ENCODE peak calls at places on chromosome 4, in eight cellular contexts. Z is OCI-LY7, A is HCT116, U is mammary epithelial cell, F is astrocyte, Q is H1, E is endodermal cell, O is tibial nerve. H is an unnamed sample.

GRCh38 chr4:64584981-64585557 is 175.8 kb upstream of the TECRL start:
- DNase-seq in Z (peak; percentile 55), A (peak; percentile 3), U (peak; percentile 11), F (peak; percentile 32), Q (no peak), E (peak; percentile 59), O (no peak), H (no peak)

GRCh38 chr4:54587516-54587915 is 70.2 kb upstream of the KIT start:
- DNase-seq in Z (no peak), A (no peak), U (no peak), F (no peak), Q (no peak), E (no peak), O (no peak), H (no peak)

GRCh38 chr4:55910140-55910539 is 38.6 kb upstream of the CEP135 start:
- DNase-seq in Z (no peak), A (no peak), U (peak; percentile 20), F (peak; percentile 26), Q (no peak), E (no peak), O (no peak), H (no peak)

GRCh38 chr4:86730310-86730709 is 118.9 kb downstream of the SLC10A6 start:
- DNase-seq in Z (no peak), A (no peak), U (no peak), F (no peak), Q (peak; percentile 15), E (peak; percentile 65), O (no peak), H (no peak)

GRCh38 chr4:15001248-15001824 is 945 bp upstream of the CPEB2 start:
- DNase-seq in Z (peak; percentile 80), A (no peak), U (peak; percentile 93), F (peak; percentile 90), Q (no peak), E (peak; percentile 82), O (peak; percentile 71), H (peak; percentile 79)

GRCh38 chr4:171464499-171464898 is 348.7 kb upstream of the GALNTL6 start:
- DNase-seq in Z (no peak), A (no peak), U (no peak), F (no peak), Q (no peak), E (no peak), O (no peak), H (no peak)

GRCh38 chr4:115215935-115216334 is 102.5 kb upstream of the NDST4 start:
- DNase-seq in Z (no peak), A (no peak), U (no peak), F (no peak), Q (no peak), E (no peak), O (no peak), H (no peak)

GRCh38 chr4:8540072-8540471 is 40.1 kb upstream of the GPR78 start:
- DNase-seq in Z (no peak), A (no peak), U (no peak), F (no peak), Q (no peak), E (no peak), O (no peak), H (no peak)

GRCh38 chr4:37530451-37530850 is 155.7 kb downstream of the RELL1 start:
- DNase-seq in Z (no peak), A (no peak), U (no peak), F (no peak), Q (no peak), E (no peak), O (no peak), H (no peak)

GRCh38 chr4:123967360-123967759 is 570.8 kb downstream of the SPRY1 start:
- DNase-seq in Z (no peak), A (no peak), U (no peak), F (no peak), Q (no peak), E (no peak), O (no peak), H (no peak)

GRCh38 chr4:79225360-79225759 is 100.5 kb downstream of the NAA11 start:
- DNase-seq in Z (no peak), A (no peak), U (no peak), F (no peak), Q (no peak), E (no peak), O (no peak), H (no peak)

GRCh38 chr4:167230744-167231143 is 3.5 kb downstream of the SPOCK3 start:
- DNase-seq in Z (no peak), A (no peak), U (no peak), F (no peak), Q (no peak), E (no peak), O (no peak), H (no peak)

GRCh38 chr4:128354205-128354821 is 66.7 kb upstream of the PGRMC2 start:
- DNase-seq in Z (no peak), A (no peak), U (peak; percentile 41), F (peak; percentile 96), Q (no peak), E (no peak), O (peak; percentile 18), H (no peak)

GRCh38 chr4:75741027-75741426 is 16.6 kb downstream of the USO1 start:
- DNase-seq in Z (no peak), A (no peak), U (no peak), F (no peak), Q (no peak), E (no peak), O (no peak), H (no peak)

GRCh38 chr4:11904991-11905760 is 476.5 kb upstream of the HS3ST1 start:
- DNase-seq in Z (no peak), A (no peak), U (no peak), F (no peak), Q (no peak), E (no peak), O (no peak), H (no peak)

GRCh38 chr4:186068581-186069402 is at the start of gene TLR3:
- DNase-seq in Z (peak; percentile 28), A (no peak), U (peak; percentile 42), F (peak; percentile 27), Q (no peak), E (no peak), O (no peak), H (no peak)

GRCh38 chr4:55218041-55218440 is 92.6 kb upstream of the KDR start:
- DNase-seq in Z (no peak), A (no peak), U (no peak), F (no peak), Q (no peak), E (no peak), O (no peak), H (no peak)

GRCh38 chr4:176432811-176433540 is 113.2 kb downstream of the SPCS3 start:
- DNase-seq in Z (no peak), A (no peak), U (no peak), F (peak; percentile 51), Q (no peak), E (no peak), O (no peak), H (no peak)

GRCh38 chr4:84799318-84799717 is 167.2 kb downstream of the WDFY3 start:
- DNase-seq in Z (no peak), A (no peak), U (no peak), F (no peak), Q (no peak), E (no peak), O (no peak), H (no peak)

GRCh38 chr4:105154576-105154975 is 7.9 kb downstream of the TET2 start:
- DNase-seq in Z (no peak), A (no peak), U (no peak), F (no peak), Q (no peak), E (peak; percentile 59), O (no peak), H (no peak)

GRCh38 chr4:10034612-10035104 is 13.4 kb upstream of the SLC2A9 start:
- DNase-seq in Z (no peak), A (no peak), U (no peak), F (no peak), Q (no peak), E (no peak), O (no peak), H (no peak)

GRCh38 chr4:87543835-87544461 is 14.8 kb upstream of the SPARCL1 start:
- DNase-seq in Z (no peak), A (peak; percentile 38), U (peak; percentile 49), F (peak; percentile 33), Q (no peak), E (peak; percentile 68), O (peak; percentile 68), H (no peak)

GRCh38 chr4:57191523-57192034 is 81.4 kb upstream of the IGFBP7 start:
- DNase-seq in Z (no peak), A (no peak), U (no peak), F (peak; percentile 17), Q (peak; percentile 49), E (peak; percentile 80), O (no peak), H (no peak)

GRCh38 chr4:169612869-169613859 is 781 bp upstream of the NEK1 start:
- DNase-seq in Z (peak; percentile 82), A (peak; percentile 68), U (peak; percentile 71), F (peak; percentile 71), Q (peak; percentile 41), E (peak; percentile 92), O (peak; percentile 83), H (peak; percentile 60)

GRCh38 chr4:92064574-92064973 is 239.2 kb upstream of the GRID2 start:
- DNase-seq in Z (no peak), A (no peak), U (no peak), F (no peak), Q (no peak), E (no peak), O (no peak), H (no peak)

GRCh38 chr4:167452922-167453321 is 218.6 kb upstream of the SPOCK3 start:
- DNase-seq in Z (no peak), A (no peak), U (no peak), F (no peak), Q (no peak), E (no peak), O (no peak), H (no peak)

GRCh38 chr4:82629238-82630000 is 67.6 kb upstream of the TMEM150C start:
- DNase-seq in Z (no peak), A (no peak), U (peak; percentile 24), F (no peak), Q (no peak), E (no peak), O (no peak), H (no peak)

GRCh38 chr4:6968496-6968895 is 58.9 kb downstream of the TBC1D14 start:
- DNase-seq in Z (no peak), A (no peak), U (no peak), F (no peak), Q (no peak), E (no peak), O (no peak), H (no peak)
- H3K4me1 ChIP-seq in Z (peaks cover 86% of the 10 kb centered on the region), A (no peaks in the 10 kb centered on the region), U (no peaks in the 10 kb centered on the region), F (no peaks in the 10 kb centered on the region), Q (peaks cover 13% of the 10 kb centered on the region), E (no peaks in the 10 kb centered on the region), O (peaks cover 2% of the 10 kb centered on the region), H (peaks cover 6% of the 10 kb centered on the region)

GRCh38 chr4:110361921-110362320 is 114.0 kb upstream of the ENPEP start:
- DNase-seq in Z (no peak), A (no peak), U (peak; percentile 91), F (peak; percentile 90), Q (no peak), E (no peak), O (no peak), H (no peak)
- H3K27ac ChIP-seq in Z (no peak overlapping the region), A (no peak overlapping the region), U (no peak overlapping the region), F (no peak overlapping the region), Q (no peak overlapping the region), E (no peak overlapping the region), O (no peak overlapping the region), H (no peak overlapping the region)

GRCh38 chr4:40173470-40173875 is 23.4 kb upstream of the RHOH start:
- DNase-seq in Z (no peak), A (no peak), U (no peak), F (no peak), Q (no peak), E (no peak), O (no peak), H (no peak)
- H3K4me1 ChIP-seq in Z (peaks cover 23% of the 10 kb centered on the region), A (no peaks in the 10 kb centered on the region), U (no peaks in the 10 kb centered on the region), F (no peaks in the 10 kb centered on the region), Q (no peaks in the 10 kb centered on the region), E (no peaks in the 10 kb centered on the region), O (no peaks in the 10 kb centered on the region), H (no peaks in the 10 kb centered on the region)

GRCh38 chr4:34094114-34094513 is 2150.2 kb downstream of the ARAP2 start:
- DNase-seq in Z (no peak), A (no peak), U (no peak), F (no peak), Q (no peak), E (no peak), O (no peak), H (no peak)
- H3K27ac ChIP-seq in Z (no peak overlapping the region), A (no peak overlapping the region), U (no peak overlapping the region), F (no peak overlapping the region), Q (no peak overlapping the region), E (no peak overlapping the region), O (no peak overlapping the region), H (no peak overlapping the region)